ENCODE peak calls at places on chromosomes 5 and 9, in ten cellular contexts. T is small intestine; M is PC-9; D is uterus; K is aorta; H is CD4-positive, CD25-positive, alpha-beta regulatory T cell; E is CD8-positive, alpha-beta memory T cell; B is left lung; P is heart left ventricle; Z is right cardiac atrium. N is an unnamed sample. For H3K9me3 and H3K4me1, the result is how much of the 10 kb centered on the place peaks cover.

GRCh38 chr9:133487331-133487725 is 8.4 kb upstream of the SLC2A6 start:
- DNase-seq in T (no peak), M (no peak), D (no peak), K (peak), H (no peak), E (no peak), B (no peak), P (peak), Z (peak), N (no peak)

GRCh38 chr5:17799521-17799920 is 165.3 kb downstream of the TAF11L14 start:
- DNase-seq in T (no peak), M (no peak), D (no peak), K (no peak), H (no peak), E (no peak), B (no peak), P (no peak), Z (no peak), N (no peak)

GRCh38 chr5:35012796-35013195 is 35.0 kb downstream of the AGXT2 start:
- DNase-seq in T (no peak), M (no peak), D (no peak), K (no peak), H (no peak), E (no peak), B (peak), P (peak), Z (peak), N (no peak)

GRCh38 chr5:172688735-172689572 is 47.9 kb downstream of the NEURL1B start:
- DNase-seq in T (no peak), M (peak), D (no peak), K (peak), H (peak), E (no peak), B (no peak), P (peak), Z (peak), N (peak)

GRCh38 chr5:178116406-178116885 is 3.1 kb downstream of the N4BP3 start:
- DNase-seq in T (no peak), M (no peak), D (no peak), K (no peak), H (peak), E (peak), B (no peak), P (no peak), Z (peak), N (no peak)

GRCh38 chr9:38185647-38186371 is 116.8 kb upstream of the SHB start:
- DNase-seq in T (no peak), M (no peak), D (no peak), K (no peak), H (no peak), E (no peak), B (no peak), P (no peak), Z (no peak), N (no peak)

GRCh38 chr5:132497488-132497997 is 7.0 kb upstream of the IRF1 start:
- DNase-seq in T (no peak), M (peak), D (peak), K (peak), H (no peak), E (no peak), B (peak), P (peak), Z (peak), N (no peak)

GRCh38 chr5:143499480-143500114 is 96.1 kb upstream of the NR3C1 start:
- DNase-seq in T (no peak), M (no peak), D (no peak), K (no peak), H (no peak), E (no peak), B (no peak), P (no peak), Z (no peak), N (no peak)

GRCh38 chr5:19676895-19677294 is 311.1 kb downstream of the CDH18 start:
- DNase-seq in T (no peak), M (no peak), D (no peak), K (no peak), H (no peak), E (no peak), B (no peak), P (no peak), Z (no peak), N (no peak)

GRCh38 chr9:38035873-38036272 is 33.2 kb downstream of the SHB start:
- DNase-seq in T (no peak), M (peak), D (no peak), K (no peak), H (no peak), E (no peak), B (no peak), P (no peak), Z (no peak), N (no peak)

GRCh38 chr5:991472-992267 is 16.9 kb upstream of the NKD2 start:
- DNase-seq in T (no peak), M (no peak), D (no peak), K (peak), H (no peak), E (no peak), B (peak), P (peak), Z (peak), N (no peak)

GRCh38 chr9:135641047-135641446 is 1.7 kb upstream of the GLT6D1 start:
- DNase-seq in T (no peak), M (no peak), D (no peak), K (no peak), H (no peak), E (no peak), B (no peak), P (no peak), Z (no peak), N (no peak)

GRCh38 chr9:26326473-26327044 is 566.0 kb downstream of the CAAP1 start:
- DNase-seq in T (peak), M (peak), D (no peak), K (no peak), H (peak), E (no peak), B (no peak), P (no peak), Z (no peak), N (peak)

GRCh38 chr9:6764570-6765334 is 7.0 kb downstream of the KDM4C start:
- DNase-seq in T (no peak), M (no peak), D (no peak), K (no peak), H (no peak), E (no peak), B (no peak), P (no peak), Z (no peak), N (no peak)

GRCh38 chr9:6884960-6885359 is 127.2 kb downstream of the KDM4C start:
- DNase-seq in T (no peak), M (no peak), D (no peak), K (no peak), H (no peak), E (no peak), B (no peak), P (no peak), Z (no peak), N (no peak)

DNA sequence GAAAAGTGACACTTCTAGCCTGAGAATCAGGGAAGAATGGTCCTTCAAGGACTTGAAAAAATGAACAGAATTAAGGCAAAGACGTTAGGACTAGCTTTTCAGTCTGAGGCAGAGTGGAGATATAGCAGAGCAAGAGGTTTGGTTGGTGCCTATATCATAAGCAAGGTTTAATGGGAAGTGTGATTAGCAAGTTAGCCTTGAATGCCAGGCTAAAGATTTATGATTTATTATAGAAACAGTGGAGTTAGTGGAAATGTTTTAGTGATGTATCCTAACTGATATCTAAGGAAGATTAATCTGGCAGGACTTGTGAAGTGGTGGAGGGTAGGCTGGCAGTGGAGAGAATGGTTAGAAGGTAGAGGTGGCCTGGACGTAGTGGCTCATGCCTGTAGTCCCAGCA is 7.0 kb downstream of the F2RL2 start:
- DNase-seq in T (no peak), M (no peak), D (no peak), K (no peak), H (no peak), E (no peak), B (no peak), P (no peak), Z (no peak), N (no peak)
- H3K9me3 ChIP-seq in T (under half), M (under half), D (under half), K (under half), H (under half), E (under half), B (under half), P (under half), Z (under half), N (under half)

GRCh38 chr9:70947519-70947918 is 173.9 kb downstream of the TRPM3 start:
- DNase-seq in T (no peak), M (no peak), D (no peak), K (no peak), H (no peak), E (no peak), B (no peak), P (no peak), Z (no peak), N (no peak)
- H3K4me1 ChIP-seq in T (under half), M (under half), D (under half), K (under half), H (under half), E (under half), B (under half), P (under half), Z (under half), N (under half)

GRCh38 chr5:88727705-88728313 is 155.2 kb downstream of the MEF2C start:
- DNase-seq in T (peak), M (no peak), D (no peak), K (no peak), H (peak), E (no peak), B (no peak), P (no peak), Z (no peak), N (no peak)
- H3K9me3 ChIP-seq in T (under half), M (under half), D (under half), K (under half), H (under half), E (under half), B (under half), P (under half), Z (under half), N (under half)

DNA sequence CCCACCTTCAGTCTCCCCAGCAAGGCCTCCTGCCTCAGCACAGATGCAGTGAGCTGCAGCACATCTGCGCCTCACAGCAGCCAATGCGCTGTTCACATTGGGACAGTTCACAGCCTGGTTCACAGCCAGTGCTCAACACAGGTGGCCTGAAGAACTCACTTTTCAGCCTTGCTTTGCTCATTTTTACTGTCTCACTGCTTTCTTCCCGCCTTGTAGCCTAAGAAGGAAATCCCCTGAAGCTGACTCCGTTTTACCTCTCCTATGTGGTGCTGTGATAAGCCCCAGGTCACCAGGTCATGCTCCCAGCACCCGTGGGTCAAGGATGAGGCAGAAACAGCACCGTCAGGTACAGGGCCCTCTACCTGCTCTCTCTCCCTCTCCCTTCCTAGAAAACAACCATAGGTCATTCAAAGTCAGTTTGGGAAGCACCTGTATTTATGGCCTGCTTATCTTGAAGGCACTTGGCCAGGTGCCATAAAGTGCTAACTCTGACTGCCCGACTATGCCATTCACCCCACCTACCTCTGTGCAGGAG is 1.1 kb downstream of the GCNT4 start:
- DNase-seq in T (peak), M (no peak), D (no peak), K (no peak), H (peak), E (no peak), B (no peak), P (no peak), Z (no peak), N (no peak)
- H3K4me1 ChIP-seq in T (under half), M (under half), D (under half), K (under half), H (half or more), E (half or more), B (under half), P (under half), Z (under half), N (under half)

GRCh38 chr9:8492034-8492433 is 692.5 kb upstream of the DMAC1 start:
- DNase-seq in T (no peak), M (no peak), D (no peak), K (no peak), H (no peak), E (no peak), B (no peak), P (no peak), Z (no peak), N (no peak)

GRCh38 chr9:8489845-8490244 is 690.3 kb upstream of the DMAC1 start:
- DNase-seq in T (no peak), M (no peak), D (no peak), K (no peak), H (no peak), E (no peak), B (no peak), P (no peak), Z (no peak), N (no peak)

GRCh38 chr9:8492679-8493078 is 693.1 kb upstream of the DMAC1 start:
- DNase-seq in T (no peak), M (no peak), D (no peak), K (no peak), H (no peak), E (no peak), B (no peak), P (no peak), Z (no peak), N (no peak)
- H3K9me3 ChIP-seq in T (under half), M (under half), D (under half), K (under half), H (under half), E (under half), B (under half), P (under half), Z (under half), N (under half)

GRCh38 chr9:94881454-94881853 is 155.0 kb downstream of the AOPEP start:
- DNase-seq in T (no peak), M (no peak), D (no peak), K (no peak), H (no peak), E (no peak), B (no peak), P (no peak), Z (no peak), N (no peak)
- H3K4me1 ChIP-seq in T (under half), M (under half), D (under half), K (under half), H (under half), E (under half), B (under half), P (under half), Z (under half), N (under half)

GRCh38 chr5:81687292-81687691 is 63.6 kb downstream of the SSBP2 start:
- DNase-seq in T (no peak), M (no peak), D (no peak), K (no peak), H (no peak), E (no peak), B (no peak), P (no peak), Z (no peak), N (no peak)

GRCh38 chr5:81685481-81685880 is 65.4 kb downstream of the SSBP2 start:
- DNase-seq in T (no peak), M (no peak), D (no peak), K (no peak), H (no peak), E (no peak), B (no peak), P (no peak), Z (no peak), N (no peak)

DNA sequence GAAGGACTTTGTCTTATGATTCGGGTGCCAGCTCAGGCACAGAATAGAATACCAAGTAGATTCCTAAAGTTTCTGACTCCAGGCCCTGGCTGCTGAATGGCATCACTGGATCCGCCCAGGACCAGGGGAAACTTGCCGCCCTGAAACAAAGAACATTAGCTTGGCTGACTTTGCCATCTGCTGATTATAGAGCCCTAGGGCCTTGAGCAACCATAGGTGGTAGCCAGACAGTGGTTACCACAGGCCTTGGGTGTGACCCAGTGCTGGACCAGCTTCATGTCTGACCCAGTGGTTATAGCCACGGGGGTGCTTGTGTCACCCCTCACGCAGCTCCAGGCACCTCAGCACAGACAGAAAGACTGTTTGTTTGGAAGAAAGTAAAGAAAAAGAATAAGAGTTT is 62.7 kb downstream of the SSBP2 start:
- DNase-seq in T (no peak), M (no peak), D (no peak), K (no peak), H (no peak), E (no peak), B (no peak), P (no peak), Z (no peak), N (no peak)
- H3K9me3 ChIP-seq in T (under half), M (under half), D (under half), K (under half), H (under half), E (under half), B (under half), P (under half), Z (under half), N (under half)

DNA sequence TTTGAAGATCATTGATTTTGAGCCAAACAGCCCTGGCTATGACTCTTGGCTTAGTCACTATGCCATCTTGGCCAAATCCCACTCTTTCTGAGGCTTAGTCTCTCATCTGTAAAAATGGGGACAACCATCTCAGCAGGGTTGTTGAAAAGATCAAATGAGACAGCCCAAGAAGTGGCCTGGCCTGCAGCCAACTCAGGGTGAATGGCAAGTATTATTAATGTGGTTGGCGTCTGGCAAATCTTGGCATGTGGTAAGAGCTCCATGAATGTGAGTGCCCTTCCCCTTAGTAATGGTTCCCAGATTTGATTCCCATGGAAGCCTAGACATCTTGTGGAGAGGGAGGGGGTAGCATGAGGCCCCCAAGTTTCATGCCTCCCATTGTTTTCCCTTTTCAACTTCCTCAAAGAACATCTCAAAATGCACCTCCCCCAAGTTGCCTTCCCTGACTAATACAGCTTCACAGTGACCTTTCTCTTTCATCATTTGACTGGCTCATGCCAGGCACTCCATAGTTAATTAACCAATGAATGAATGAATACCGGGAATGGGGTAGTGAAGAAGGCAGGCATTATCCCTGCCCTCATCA is 11.8 kb upstream of the TGFBI start:
- DNase-seq in T (no peak), M (peak), D (no peak), K (peak), H (no peak), E (no peak), B (no peak), P (peak), Z (peak), N (no peak)
- H3K4me1 ChIP-seq in T (under half), M (half or more), D (under half), K (under half), H (under half), E (under half), B (under half), P (under half), Z (under half), N (under half)

GRCh38 chr5:140801494-140801841 is 611 bp downstream of the PCDHA3 start:
- DNase-seq in T (no peak), M (no peak), D (no peak), K (no peak), H (no peak), E (no peak), B (no peak), P (no peak), Z (no peak), N (peak)

GRCh38 chr5:140794594-140795258 is at the start of gene PCDHA2:
- DNase-seq in T (no peak), M (no peak), D (no peak), K (no peak), H (no peak), E (no peak), B (no peak), P (no peak), Z (no peak), N (no peak)

GRCh38 chr5:140795259-140795641 is 598 bp downstream of the PCDHA2 start:
- DNase-seq in T (no peak), M (no peak), D (no peak), K (no peak), H (no peak), E (no peak), B (no peak), P (no peak), Z (no peak), N (no peak)

GRCh38 chr5:140800816-140801493 is at the start of gene PCDHA3:
- DNase-seq in T (no peak), M (no peak), D (no peak), K (no peak), H (peak), E (no peak), B (no peak), P (no peak), Z (no peak), N (peak)

GRCh38 chr5:140796718-140797095 is 2.1 kb downstream of the PCDHA2 start:
- DNase-seq in T (no peak), M (no peak), D (no peak), K (no peak), H (no peak), E (no peak), B (no peak), P (no peak), Z (no peak), N (no peak)
- H3K9me3 ChIP-seq in T (under half), M (under half), D (under half), K (under half), H (half or more), E (under half), B (half or more), P (under half), Z (under half), N (under half)

N was measured in testis.